ENCODE peak calls at places on chromosomes 3 and 15, in ten cellular contexts. One of them, this sample, is unnamed.

GRCh38 chr3:46612324-46612723 is at the start of gene FAM240A:
- DNase-seq in HTR-8/SVneo: no peak
- DNase-seq in psoas muscle: no peak
- DNase-seq in SHP77 treated with DMSO at 0.1 percent for 48 hours: no peak
- DNase-seq in epithelial cell of proximal tubule: peak
- DNase-seq in GM04504: no peak
- DNase-seq in uterus: no peak
- DNase-seq in dermis microvascular lymphatic vessel endothelial cell: no peak
- DNase-seq in activated naive CD4-positive, alpha-beta T cell: no peak
- DNase-seq in hepatocyte: no peak
- DNase-seq in this sample: no peak

GRCh38 chr3:102229062-102229655 is 205.7 kb upstream of the ZPLD1 start:
- DNase-seq in uterus: peak
- DNase-seq in HTR-8/SVneo: peak
- DNase-seq in hepatocyte: peak
- DNase-seq in dermis microvascular lymphatic vessel endothelial cell: peak
- DNase-seq in SHP77 treated with DMSO at 0.1 percent for 48 hours: peak
- DNase-seq in activated naive CD4-positive, alpha-beta T cell: peak
- DNase-seq in epithelial cell of proximal tubule: peak
- DNase-seq in GM04504: peak
- DNase-seq in psoas muscle: peak
- DNase-seq in this sample: peak

GRCh38 chr3:191963182-191963581 is 502.2 kb downstream of the PYDC2 start:
- DNase-seq in HTR-8/SVneo: peak
- DNase-seq in dermis microvascular lymphatic vessel endothelial cell: no peak
- DNase-seq in activated naive CD4-positive, alpha-beta T cell: no peak
- DNase-seq in SHP77 treated with DMSO at 0.1 percent for 48 hours: no peak
- DNase-seq in uterus: no peak
- DNase-seq in GM04504: no peak
- DNase-seq in psoas muscle: no peak
- DNase-seq in hepatocyte: no peak
- DNase-seq in epithelial cell of proximal tubule: no peak
- DNase-seq in this sample: no peak

GRCh38 chr3:16064660-16065414 is 109.6 kb upstream of the GALNT15 start:
- DNase-seq in hepatocyte: peak
- DNase-seq in psoas muscle: peak
- DNase-seq in GM04504: peak
- DNase-seq in SHP77 treated with DMSO at 0.1 percent for 48 hours: no peak
- DNase-seq in uterus: peak
- DNase-seq in epithelial cell of proximal tubule: peak
- DNase-seq in activated naive CD4-positive, alpha-beta T cell: no peak
- DNase-seq in HTR-8/SVneo: no peak
- DNase-seq in dermis microvascular lymphatic vessel endothelial cell: peak
- DNase-seq in this sample: peak

GRCh38 chr3:129624347-129625070 is 18.0 kb upstream of the PLXND1 start:
- DNase-seq in SHP77 treated with DMSO at 0.1 percent for 48 hours: no peak
- DNase-seq in psoas muscle: no peak
- DNase-seq in activated naive CD4-positive, alpha-beta T cell: no peak
- DNase-seq in dermis microvascular lymphatic vessel endothelial cell: no peak
- DNase-seq in GM04504: no peak
- DNase-seq in HTR-8/SVneo: no peak
- DNase-seq in epithelial cell of proximal tubule: no peak
- DNase-seq in hepatocyte: no peak
- DNase-seq in uterus: peak
- DNase-seq in this sample: peak

GRCh38 chr15:63601026-63601726 is 4.0 kb downstream of the FBXL22 start:
- DNase-seq in psoas muscle: peak
- DNase-seq in HTR-8/SVneo: no peak
- DNase-seq in SHP77 treated with DMSO at 0.1 percent for 48 hours: no peak
- DNase-seq in activated naive CD4-positive, alpha-beta T cell: no peak
- DNase-seq in epithelial cell of proximal tubule: no peak
- DNase-seq in hepatocyte: peak
- DNase-seq in dermis microvascular lymphatic vessel endothelial cell: no peak
- DNase-seq in uterus: peak
- DNase-seq in GM04504: no peak
- DNase-seq in this sample: no peak

GRCh38 chr3:166199491-166199890 is 362.3 kb upstream of the BCHE start:
- DNase-seq in SHP77 treated with DMSO at 0.1 percent for 48 hours: no peak
- DNase-seq in dermis microvascular lymphatic vessel endothelial cell: no peak
- DNase-seq in uterus: no peak
- DNase-seq in HTR-8/SVneo: no peak
- DNase-seq in hepatocyte: no peak
- DNase-seq in psoas muscle: no peak
- DNase-seq in activated naive CD4-positive, alpha-beta T cell: no peak
- DNase-seq in GM04504: no peak
- DNase-seq in epithelial cell of proximal tubule: no peak
- DNase-seq in this sample: no peak

GRCh38 chr3:89375451-89375850 is 268.0 kb downstream of the EPHA3 start:
- DNase-seq in SHP77 treated with DMSO at 0.1 percent for 48 hours: no peak
- DNase-seq in activated naive CD4-positive, alpha-beta T cell: no peak
- DNase-seq in dermis microvascular lymphatic vessel endothelial cell: no peak
- DNase-seq in hepatocyte: no peak
- DNase-seq in GM04504: no peak
- DNase-seq in epithelial cell of proximal tubule: no peak
- DNase-seq in uterus: no peak
- DNase-seq in HTR-8/SVneo: no peak
- DNase-seq in psoas muscle: no peak
- DNase-seq in this sample: no peak

GRCh38 chr3:43581343-43581742 is 40.5 kb downstream of the ANO10 start:
- DNase-seq in uterus: no peak
- DNase-seq in HTR-8/SVneo: no peak
- DNase-seq in epithelial cell of proximal tubule: no peak
- DNase-seq in dermis microvascular lymphatic vessel endothelial cell: no peak
- DNase-seq in SHP77 treated with DMSO at 0.1 percent for 48 hours: no peak
- DNase-seq in hepatocyte: no peak
- DNase-seq in GM04504: peak
- DNase-seq in psoas muscle: no peak
- DNase-seq in activated naive CD4-positive, alpha-beta T cell: no peak
- DNase-seq in this sample: no peak

GRCh38 chr3:112013784-112014143 is 15.0 kb downstream of the TAGLN3 start:
- DNase-seq in hepatocyte: no peak
- DNase-seq in GM04504: no peak
- DNase-seq in psoas muscle: no peak
- DNase-seq in epithelial cell of proximal tubule: no peak
- DNase-seq in uterus: no peak
- DNase-seq in activated naive CD4-positive, alpha-beta T cell: no peak
- DNase-seq in HTR-8/SVneo: no peak
- DNase-seq in dermis microvascular lymphatic vessel endothelial cell: no peak
- DNase-seq in SHP77 treated with DMSO at 0.1 percent for 48 hours: no peak
- DNase-seq in this sample: no peak

GRCh38 chr15:90035095-90035834 is 34.1 kb downstream of the ZNF710 start:
- DNase-seq in epithelial cell of proximal tubule: no peak
- DNase-seq in SHP77 treated with DMSO at 0.1 percent for 48 hours: peak
- DNase-seq in uterus: no peak
- DNase-seq in hepatocyte: peak
- DNase-seq in activated naive CD4-positive, alpha-beta T cell: no peak
- DNase-seq in HTR-8/SVneo: peak
- DNase-seq in GM04504: no peak
- DNase-seq in dermis microvascular lymphatic vessel endothelial cell: peak
- DNase-seq in psoas muscle: peak
- DNase-seq in this sample: peak

GRCh38 chr3:180912304-180913226 is at the start of gene FXR1:
- DNase-seq in hepatocyte: peak
- DNase-seq in psoas muscle: peak
- DNase-seq in dermis microvascular lymphatic vessel endothelial cell: peak
- DNase-seq in GM04504: peak
- DNase-seq in activated naive CD4-positive, alpha-beta T cell: peak
- DNase-seq in epithelial cell of proximal tubule: peak
- DNase-seq in SHP77 treated with DMSO at 0.1 percent for 48 hours: peak
- DNase-seq in uterus: peak
- DNase-seq in HTR-8/SVneo: peak
- DNase-seq in this sample: peak

GRCh38 chr3:57959407-57960173 is 48.6 kb upstream of the FLNB start:
- DNase-seq in GM04504: no peak
- DNase-seq in dermis microvascular lymphatic vessel endothelial cell: no peak
- DNase-seq in uterus: peak
- DNase-seq in SHP77 treated with DMSO at 0.1 percent for 48 hours: no peak
- DNase-seq in epithelial cell of proximal tubule: no peak
- DNase-seq in hepatocyte: peak
- DNase-seq in activated naive CD4-positive, alpha-beta T cell: no peak
- DNase-seq in psoas muscle: no peak
- DNase-seq in HTR-8/SVneo: no peak
- DNase-seq in this sample: no peak

GRCh38 chr3:150469031-150469930 is 61.2 kb downstream of the TSC22D2 start:
- DNase-seq in activated naive CD4-positive, alpha-beta T cell: no peak
- DNase-seq in SHP77 treated with DMSO at 0.1 percent for 48 hours: no peak
- DNase-seq in hepatocyte: peak
- DNase-seq in dermis microvascular lymphatic vessel endothelial cell: peak
- DNase-seq in epithelial cell of proximal tubule: peak
- DNase-seq in GM04504: peak
- DNase-seq in HTR-8/SVneo: peak
- DNase-seq in uterus: peak
- DNase-seq in psoas muscle: peak
- DNase-seq in this sample: peak

GRCh38 chr3:43296565-43296964 is 10.2 kb downstream of the SNRK start:
- DNase-seq in GM04504: no peak
- DNase-seq in SHP77 treated with DMSO at 0.1 percent for 48 hours: no peak
- DNase-seq in epithelial cell of proximal tubule: no peak
- DNase-seq in hepatocyte: no peak
- DNase-seq in psoas muscle: no peak
- DNase-seq in uterus: no peak
- DNase-seq in activated naive CD4-positive, alpha-beta T cell: no peak
- DNase-seq in dermis microvascular lymphatic vessel endothelial cell: no peak
- DNase-seq in HTR-8/SVneo: no peak
- DNase-seq in this sample: peak

GRCh38 chr15:80679167-80679804 is 15.8 kb upstream of the ABHD17C start:
- DNase-seq in SHP77 treated with DMSO at 0.1 percent for 48 hours: no peak
- DNase-seq in HTR-8/SVneo: no peak
- DNase-seq in uterus: no peak
- DNase-seq in hepatocyte: peak
- DNase-seq in epithelial cell of proximal tubule: no peak
- DNase-seq in activated naive CD4-positive, alpha-beta T cell: no peak
- DNase-seq in GM04504: no peak
- DNase-seq in dermis microvascular lymphatic vessel endothelial cell: no peak
- DNase-seq in psoas muscle: no peak
- DNase-seq in this sample: no peak

GRCh38 chr15:63473007-63473748 is 31.2 kb upstream of the USP3 start:
- DNase-seq in SHP77 treated with DMSO at 0.1 percent for 48 hours: no peak
- DNase-seq in hepatocyte: no peak
- DNase-seq in HTR-8/SVneo: no peak
- DNase-seq in GM04504: no peak
- DNase-seq in uterus: no peak
- DNase-seq in epithelial cell of proximal tubule: no peak
- DNase-seq in psoas muscle: no peak
- DNase-seq in dermis microvascular lymphatic vessel endothelial cell: no peak
- DNase-seq in activated naive CD4-positive, alpha-beta T cell: no peak
- DNase-seq in this sample: no peak

GRCh38 chr3:10245313-10245712 is 2.9 kb upstream of the TATDN2 start:
- DNase-seq in HTR-8/SVneo: no peak
- DNase-seq in SHP77 treated with DMSO at 0.1 percent for 48 hours: no peak
- DNase-seq in uterus: no peak
- DNase-seq in psoas muscle: no peak
- DNase-seq in epithelial cell of proximal tubule: no peak
- DNase-seq in activated naive CD4-positive, alpha-beta T cell: no peak
- DNase-seq in dermis microvascular lymphatic vessel endothelial cell: no peak
- DNase-seq in GM04504: no peak
- DNase-seq in hepatocyte: no peak
- DNase-seq in this sample: no peak

GRCh38 chr15:32970847-32971246 is 223.7 kb downstream of the FMN1 start:
- DNase-seq in HTR-8/SVneo: no peak
- DNase-seq in dermis microvascular lymphatic vessel endothelial cell: no peak
- DNase-seq in uterus: peak
- DNase-seq in psoas muscle: no peak
- DNase-seq in SHP77 treated with DMSO at 0.1 percent for 48 hours: no peak
- DNase-seq in GM04504: no peak
- DNase-seq in epithelial cell of proximal tubule: no peak
- DNase-seq in activated naive CD4-positive, alpha-beta T cell: no peak
- DNase-seq in hepatocyte: no peak
- DNase-seq in this sample: no peak

GRCh38 chr15:53328341-53328740 is 431.1 kb downstream of the WDR72 start:
- DNase-seq in SHP77 treated with DMSO at 0.1 percent for 48 hours: no peak
- DNase-seq in psoas muscle: no peak
- DNase-seq in GM04504: no peak
- DNase-seq in dermis microvascular lymphatic vessel endothelial cell: no peak
- DNase-seq in epithelial cell of proximal tubule: no peak
- DNase-seq in HTR-8/SVneo: no peak
- DNase-seq in activated naive CD4-positive, alpha-beta T cell: no peak
- DNase-seq in uterus: no peak
- DNase-seq in hepatocyte: peak
- DNase-seq in this sample: no peak

GRCh38 chr3:175940243-175940642 is 1081.1 kb downstream of the NAALADL2 start:
- DNase-seq in activated naive CD4-positive, alpha-beta T cell: no peak
- DNase-seq in uterus: no peak
- DNase-seq in hepatocyte: no peak
- DNase-seq in psoas muscle: no peak
- DNase-seq in HTR-8/SVneo: peak
- DNase-seq in dermis microvascular lymphatic vessel endothelial cell: no peak
- DNase-seq in SHP77 treated with DMSO at 0.1 percent for 48 hours: no peak
- DNase-seq in epithelial cell of proximal tubule: peak
- DNase-seq in GM04504: no peak
- DNase-seq in this sample: no peak

GRCh38 chr3:64554086-64554920 is 133.5 kb downstream of the ADAMTS9 start:
- DNase-seq in epithelial cell of proximal tubule: peak
- DNase-seq in dermis microvascular lymphatic vessel endothelial cell: no peak
- DNase-seq in psoas muscle: no peak
- DNase-seq in HTR-8/SVneo: no peak
- DNase-seq in GM04504: no peak
- DNase-seq in hepatocyte: no peak
- DNase-seq in activated naive CD4-positive, alpha-beta T cell: no peak
- DNase-seq in uterus: no peak
- DNase-seq in SHP77 treated with DMSO at 0.1 percent for 48 hours: no peak
- DNase-seq in this sample: no peak

GRCh38 chr3:69250014-69250413 is 127.6 kb upstream of the LMOD3 start:
- DNase-seq in GM04504: no peak
- DNase-seq in psoas muscle: no peak
- DNase-seq in SHP77 treated with DMSO at 0.1 percent for 48 hours: no peak
- DNase-seq in hepatocyte: peak
- DNase-seq in epithelial cell of proximal tubule: peak
- DNase-seq in dermis microvascular lymphatic vessel endothelial cell: no peak
- DNase-seq in activated naive CD4-positive, alpha-beta T cell: no peak
- DNase-seq in HTR-8/SVneo: no peak
- DNase-seq in uterus: no peak
- DNase-seq in this sample: no peak

GRCh38 chr3:71031151-71031550 is 552.4 kb downstream of the FOXP1 start:
- DNase-seq in activated naive CD4-positive, alpha-beta T cell: no peak
- DNase-seq in dermis microvascular lymphatic vessel endothelial cell: no peak
- DNase-seq in GM04504: no peak
- DNase-seq in uterus: no peak
- DNase-seq in psoas muscle: no peak
- DNase-seq in SHP77 treated with DMSO at 0.1 percent for 48 hours: no peak
- DNase-seq in hepatocyte: no peak
- DNase-seq in HTR-8/SVneo: no peak
- DNase-seq in epithelial cell of proximal tubule: no peak
- DNase-seq in this sample: no peak

GRCh38 chr3:38985981-38986380 is 65.8 kb downstream of the SCN11A start:
- DNase-seq in SHP77 treated with DMSO at 0.1 percent for 48 hours: no peak
- DNase-seq in activated naive CD4-positive, alpha-beta T cell: no peak
- DNase-seq in dermis microvascular lymphatic vessel endothelial cell: no peak
- DNase-seq in hepatocyte: no peak
- DNase-seq in uterus: no peak
- DNase-seq in psoas muscle: no peak
- DNase-seq in epithelial cell of proximal tubule: no peak
- DNase-seq in HTR-8/SVneo: no peak
- DNase-seq in GM04504: no peak
- DNase-seq in this sample: peak

GRCh38 chr15:36527512-36528162 is 51.8 kb upstream of the CDIN1 start:
- DNase-seq in GM04504: no peak
- DNase-seq in HTR-8/SVneo: no peak
- DNase-seq in epithelial cell of proximal tubule: no peak
- DNase-seq in hepatocyte: no peak
- DNase-seq in dermis microvascular lymphatic vessel endothelial cell: no peak
- DNase-seq in activated naive CD4-positive, alpha-beta T cell: no peak
- DNase-seq in psoas muscle: no peak
- DNase-seq in SHP77 treated with DMSO at 0.1 percent for 48 hours: no peak
- DNase-seq in uterus: no peak
- DNase-seq in this sample: no peak

GRCh38 chr3:168165390-168166269 is 69.9 kb upstream of the GOLIM4 start:
- DNase-seq in epithelial cell of proximal tubule: peak
- DNase-seq in activated naive CD4-positive, alpha-beta T cell: no peak
- DNase-seq in hepatocyte: peak
- DNase-seq in HTR-8/SVneo: peak
- DNase-seq in uterus: peak
- DNase-seq in GM04504: peak
- DNase-seq in psoas muscle: peak
- DNase-seq in SHP77 treated with DMSO at 0.1 percent for 48 hours: peak
- DNase-seq in dermis microvascular lymphatic vessel endothelial cell: peak
- DNase-seq in this sample: peak

GRCh38 chr15:71743861-71744382 is 66.4 kb upstream of the NR2E3 start:
- DNase-seq in activated naive CD4-positive, alpha-beta T cell: peak
- DNase-seq in uterus: peak
- DNase-seq in HTR-8/SVneo: no peak
- DNase-seq in epithelial cell of proximal tubule: no peak
- DNase-seq in psoas muscle: peak
- DNase-seq in GM04504: no peak
- DNase-seq in dermis microvascular lymphatic vessel endothelial cell: peak
- DNase-seq in hepatocyte: peak
- DNase-seq in SHP77 treated with DMSO at 0.1 percent for 48 hours: no peak
- DNase-seq in this sample: no peak